ENCODE peak calls at places on chromosomes 1 and 21, in nine cellular contexts. Y is neural crest cell, U is BE2C, P is HepG2, K is PC-3, E is suprapubic skin, J is AG10803, F is brain microvascular endothelial cell, C is IMR-90. A is an unnamed sample.

GRCh38 chr1:160007577-160008200 is 24.1 kb downstream of the PIGM start:
- DNase-seq in P (peak; percentile 41), C (peak; percentile 32), U (no peak), J (no peak), K (peak; percentile 85), E (no peak), F (no peak), Y (no peak), A (no peak)

GRCh38 chr1:60978421-60979357 is 103.7 kb upstream of the NFIA start:
- DNase-seq in C (peak; percentile 50), K (peak; percentile 64), P (peak; percentile 26), U (peak; percentile 28), F (no peak), J (peak; percentile 37), Y (no peak), E (no peak), A (no peak)

GRCh38 chr1:171595324-171595723 is 26.7 kb upstream of the MYOCOS start:
- DNase-seq in Y (no peak), J (peak; percentile 47), K (no peak), E (no peak), U (no peak), C (peak; percentile 63), P (no peak), F (no peak), A (no peak)

GRCh38 chr1:162502928-162503327 is 5.3 kb downstream of the UHMK1 start:
- DNase-seq in E (no peak), F (no peak), Y (no peak), K (peak; percentile 81), P (no peak), J (peak; percentile 29), C (peak; percentile 88), U (no peak), A (no peak)

GRCh38 chr1:240285541-240285940 is 193.9 kb downstream of the FMN2 start:
- DNase-seq in J (peak; percentile 96), U (no peak), C (peak; percentile 65), F (no peak), P (no peak), K (no peak), E (no peak), Y (no peak), A (no peak)

GRCh38 chr1:66331641-66332523 is 202.1 kb upstream of the SGIP1 start:
- DNase-seq in J (peak; percentile 93), C (peak; percentile 85), E (peak; percentile 72), U (peak; percentile 14), Y (peak; percentile 46), P (no peak), F (peak; percentile 83), K (peak; percentile 69), A (peak; percentile 24)

GRCh38 chr1:211319892-211320291 is 6.7 kb upstream of the TRAF5 start:
- DNase-seq in C (no peak), J (no peak), U (no peak), E (no peak), K (no peak), P (no peak), Y (no peak), F (no peak), A (no peak)

GRCh38 chr1:225873281-225873850 is 8.8 kb downstream of the TMEM63A start:
- DNase-seq in J (no peak), K (no peak), E (no peak), P (no peak), C (no peak), Y (no peak), F (no peak), U (no peak), A (no peak)

GRCh38 chr1:147890177-147890790 is 12.3 kb upstream of the GJA8 start:
- DNase-seq in K (peak; percentile 97), U (peak; percentile 86), Y (peak; percentile 87), P (peak; percentile 30), F (peak; percentile 60), C (peak; percentile 29), J (peak; percentile 14), E (no peak), A (peak; percentile 91)

GRCh38 chr1:40625076-40625475 is 40.4 kb downstream of the RIMS3 start:
- DNase-seq in F (peak; percentile 12), E (peak; percentile 35), P (peak; percentile 18), Y (no peak), U (peak; percentile 38), K (peak; percentile 48), C (no peak), J (no peak), A (no peak)

GRCh38 chr21:46097826-46098286 is at the start of gene COL6A2:
- DNase-seq in P (no peak), E (no peak), K (peak; percentile 75), J (peak; percentile 74), U (peak; percentile 71), F (peak; percentile 36), C (peak; percentile 71), Y (peak; percentile 55), A (peak; percentile 76)

GRCh38 chr1:111249960-111250359 is 22.4 kb downstream of the CHI3L2 start:
- DNase-seq in U (no peak), P (peak; percentile 76), Y (no peak), F (no peak), C (no peak), J (no peak), E (no peak), K (no peak), A (no peak)

GRCh38 chr1:157086299-157086698 is 13.3 kb downstream of the ETV3L start:
- DNase-seq in E (no peak), K (no peak), Y (no peak), C (no peak), P (no peak), J (no peak), U (no peak), F (no peak), A (no peak)

GRCh38 chr1:224506141-224506814 is 71.7 kb upstream of the WDR26 start:
- DNase-seq in F (no peak), J (peak; percentile 61), U (no peak), E (no peak), C (peak; percentile 36), P (no peak), K (no peak), Y (no peak), A (no peak)

GRCh38 chr1:179229214-179230140 is at the start of gene ABL2:
- DNase-seq in P (peak; percentile 18), K (peak; percentile 44), C (no peak), U (peak; percentile 62), J (peak; percentile 33), E (peak; percentile 70), Y (peak; percentile 57), F (no peak), A (peak; percentile 72)

GRCh38 chr1:23528245-23528978 is 2.6 kb downstream of the E2F2 start:
- DNase-seq in F (peak; percentile 59), U (peak; percentile 79), J (peak; percentile 81), E (peak; percentile 94), Y (no peak), P (peak; percentile 85), K (peak; percentile 97), C (peak; percentile 46), A (peak; percentile 52)

DNA sequence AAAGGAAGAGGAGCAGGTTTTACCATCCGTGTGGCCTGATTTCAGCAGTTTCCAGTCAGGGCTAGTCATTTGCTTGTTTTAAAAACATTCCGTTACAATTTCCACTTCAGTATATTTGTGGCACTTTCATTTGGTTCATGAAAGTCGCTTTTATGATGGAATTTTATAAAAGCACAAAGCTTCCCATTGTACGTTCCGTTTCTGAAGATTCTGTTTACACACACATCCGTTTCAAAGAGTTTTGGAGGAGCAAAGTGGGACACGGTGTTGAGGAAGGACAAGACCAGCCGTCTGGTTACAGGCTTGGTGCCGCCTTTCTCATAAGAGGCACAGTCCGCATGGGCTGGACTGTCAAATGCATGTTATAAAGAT is 60.4 kb downstream of the FAAP20 start:
- DNase-seq in U (no peak), E (no peak), Y (no peak), C (no peak), J (no peak), P (peak; percentile 70), K (no peak), F (no peak), A (no peak)
- TF ChIP-seq CTCF in U (no peak), E (no peak), Y (no peak), C (no peak), J (no peak), P (no peak), K (no peak), F (no peak), A (no peak)

GRCh38 chr1:43969416-43969745 is 429 bp upstream of the DPH2 start:
- DNase-seq in E (no peak), J (no peak), F (no peak), C (no peak), P (no peak), U (no peak), K (no peak), Y (no peak), A (no peak)

GRCh38 chr1:43970502-43970901 is 692 bp downstream of the DPH2 start:
- DNase-seq in U (no peak), C (no peak), E (no peak), Y (no peak), F (no peak), J (no peak), P (no peak), K (no peak), A (no peak)

GRCh38 chr1:43970911-43971310 is 1.1 kb downstream of the DPH2 start:
- DNase-seq in K (no peak), P (no peak), E (no peak), F (no peak), U (no peak), C (no peak), Y (no peak), J (no peak), A (no peak)

GRCh38 chr1:43968348-43968948 is 1.4 kb upstream of the DPH2 start:
- DNase-seq in F (no peak), E (no peak), K (peak; percentile 44), U (no peak), C (no peak), Y (peak; percentile 57), J (no peak), P (no peak), A (no peak)

GRCh38 chr1:43969746-43970466 is at the start of gene DPH2:
- DNase-seq in U (peak; percentile 94), J (peak; percentile 96), C (peak; percentile 97), F (peak; percentile 99), P (peak; percentile 96), Y (peak; percentile 88), K (peak; percentile 97), E (peak; percentile 99), A (peak; percentile 97)
- TF ChIP-seq CTCF in U (no peak), J (peak; percentile 2), C (no peak), F (peak; percentile 32), P (peak; percentile 40), Y (no peak), K (peak; percentile 35), E (no peak), A (peak; percentile 58)

GRCh38 chr1:53176452-53177344 is 19.9 kb upstream of the CPT2 start:
- DNase-seq in P (no peak), J (peak; percentile 46), C (peak; percentile 59), K (peak; percentile 91), Y (no peak), F (no peak), E (no peak), U (peak; percentile 15), A (peak; percentile 29)
- TF ChIP-seq CTCF in P (peak; percentile 94), J (peak; percentile 46), C (peak; percentile 38), K (peak; percentile 65), Y (no peak), F (peak; percentile 18), E (no peak), U (peak; percentile 28), A (no peak)

GRCh38 chr1:169072945-169073725 is 33.4 kb upstream of the ATP1B1 start:
- DNase-seq in K (no peak), Y (no peak), P (no peak), F (no peak), C (no peak), E (no peak), J (no peak), U (no peak), A (no peak)

GRCh38 chr1:169081503-169082123 is 24.9 kb upstream of the ATP1B1 start:
- DNase-seq in J (no peak), K (no peak), C (no peak), F (no peak), E (no peak), Y (no peak), U (no peak), P (no peak), A (no peak)

GRCh38 chr1:169078163-169078883 is 28.2 kb upstream of the ATP1B1 start:
- DNase-seq in J (no peak), C (no peak), E (no peak), Y (no peak), F (no peak), P (no peak), K (no peak), U (peak; percentile 29), A (no peak)
- TF ChIP-seq CTCF in J (no peak), C (no peak), E (no peak), Y (no peak), F (no peak), P (no peak), K (no peak), U (no peak), A (no peak)

A was measured in glutamatergic neuron.